ENCODE peak calls at places on chromosomes 16 and 17, in ten cellular contexts. One of them, this sample, is unnamed.

GRCh38 chr17:77666480-77666879 is 292.0 kb upstream of the TNRC6C start:
- DNase-seq in activated CD4-positive, alpha-beta T cell treated with anti-CD3 and anti-CD28 coated beads, Interleukin-2, amount 10 ng/mL, durations not matched to agents 7 days and 5 days: peak; percentile 29
- DNase-seq in AG08395: no peak
- DNase-seq in mesendoderm: no peak
- DNase-seq in GM12865: no peak
- DNase-seq in WTC11: no peak
- DNase-seq in astrocyte of the hippocampus: no peak
- DNase-seq in T-helper 2 cell treated with Interferon-gamma antibody and Interleukin-4, amounts not matched to agents 5 μg/mL and 100 μg/mL, for 36 hours: peak; percentile 12
- DNase-seq in OCI-LY7: no peak
- DNase-seq in LHCN-M2: no peak
- DNase-seq in this sample: no peak

GRCh38 chr17:52158450-52159042 is at the start of gene CA10:
- DNase-seq in activated CD4-positive, alpha-beta T cell treated with anti-CD3 and anti-CD28 coated beads, Interleukin-2, amount 10 ng/mL, durations not matched to agents 7 days and 5 days: no peak
- DNase-seq in AG08395: no peak
- DNase-seq in mesendoderm: peak; percentile 83
- DNase-seq in GM12865: no peak
- DNase-seq in WTC11: peak; percentile 51
- DNase-seq in astrocyte of the hippocampus: no peak
- DNase-seq in T-helper 2 cell treated with Interferon-gamma antibody and Interleukin-4, amounts not matched to agents 5 μg/mL and 100 μg/mL, for 36 hours: no peak
- DNase-seq in OCI-LY7: no peak
- DNase-seq in LHCN-M2: no peak
- DNase-seq in this sample: peak; percentile 73

GRCh38 chr16:3187798-3188674 is at the start of gene OR1F1:
- DNase-seq in activated CD4-positive, alpha-beta T cell treated with anti-CD3 and anti-CD28 coated beads, Interleukin-2, amount 10 ng/mL, durations not matched to agents 7 days and 5 days: peak; percentile 62
- DNase-seq in AG08395: peak; percentile 52
- DNase-seq in mesendoderm: peak; percentile 88
- DNase-seq in GM12865: peak; percentile 88
- DNase-seq in WTC11: peak; percentile 80
- DNase-seq in astrocyte of the hippocampus: peak; percentile 68
- DNase-seq in T-helper 2 cell treated with Interferon-gamma antibody and Interleukin-4, amounts not matched to agents 5 μg/mL and 100 μg/mL, for 36 hours: peak; percentile 74
- DNase-seq in OCI-LY7: no peak
- DNase-seq in LHCN-M2: peak; percentile 80
- DNase-seq in this sample: peak; percentile 80

GRCh38 chr17:390025-390424 is 37.4 kb upstream of the RPH3AL start:
- DNase-seq in activated CD4-positive, alpha-beta T cell treated with anti-CD3 and anti-CD28 coated beads, Interleukin-2, amount 10 ng/mL, durations not matched to agents 7 days and 5 days: no peak
- DNase-seq in AG08395: no peak
- DNase-seq in mesendoderm: no peak
- DNase-seq in GM12865: no peak
- DNase-seq in WTC11: no peak
- DNase-seq in astrocyte of the hippocampus: no peak
- DNase-seq in T-helper 2 cell treated with Interferon-gamma antibody and Interleukin-4, amounts not matched to agents 5 μg/mL and 100 μg/mL, for 36 hours: no peak
- DNase-seq in OCI-LY7: no peak
- DNase-seq in LHCN-M2: no peak
- DNase-seq in this sample: no peak

GRCh38 chr17:19486351-19487008 is 47.2 kb upstream of the SLC47A1 start:
- DNase-seq in activated CD4-positive, alpha-beta T cell treated with anti-CD3 and anti-CD28 coated beads, Interleukin-2, amount 10 ng/mL, durations not matched to agents 7 days and 5 days: no peak
- DNase-seq in AG08395: no peak
- DNase-seq in mesendoderm: no peak
- DNase-seq in GM12865: no peak
- DNase-seq in WTC11: no peak
- DNase-seq in astrocyte of the hippocampus: no peak
- DNase-seq in T-helper 2 cell treated with Interferon-gamma antibody and Interleukin-4, amounts not matched to agents 5 μg/mL and 100 μg/mL, for 36 hours: no peak
- DNase-seq in OCI-LY7: no peak
- DNase-seq in LHCN-M2: no peak
- DNase-seq in this sample: no peak

GRCh38 chr17:21199311-21199710 is 14.7 kb downstream of the TMEM11 start:
- DNase-seq in activated CD4-positive, alpha-beta T cell treated with anti-CD3 and anti-CD28 coated beads, Interleukin-2, amount 10 ng/mL, durations not matched to agents 7 days and 5 days: no peak
- DNase-seq in AG08395: peak; percentile 94
- DNase-seq in mesendoderm: peak; percentile 74
- DNase-seq in GM12865: no peak
- DNase-seq in WTC11: peak; percentile 34
- DNase-seq in astrocyte of the hippocampus: peak; percentile 62
- DNase-seq in T-helper 2 cell treated with Interferon-gamma antibody and Interleukin-4, amounts not matched to agents 5 μg/mL and 100 μg/mL, for 36 hours: no peak
- DNase-seq in OCI-LY7: no peak
- DNase-seq in LHCN-M2: peak; percentile 82
- DNase-seq in this sample: peak; percentile 84

GRCh38 chr16:87332150-87332549 is 15.0 kb upstream of the C16orf95 start:
- DNase-seq in activated CD4-positive, alpha-beta T cell treated with anti-CD3 and anti-CD28 coated beads, Interleukin-2, amount 10 ng/mL, durations not matched to agents 7 days and 5 days: no peak
- DNase-seq in AG08395: no peak
- DNase-seq in mesendoderm: no peak
- DNase-seq in GM12865: no peak
- DNase-seq in WTC11: no peak
- DNase-seq in astrocyte of the hippocampus: peak; percentile 43
- DNase-seq in T-helper 2 cell treated with Interferon-gamma antibody and Interleukin-4, amounts not matched to agents 5 μg/mL and 100 μg/mL, for 36 hours: no peak
- DNase-seq in OCI-LY7: no peak
- DNase-seq in LHCN-M2: no peak
- DNase-seq in this sample: peak; percentile 89

GRCh38 chr17:17724307-17724921 is 43.2 kb downstream of the RAI1 start:
- DNase-seq in activated CD4-positive, alpha-beta T cell treated with anti-CD3 and anti-CD28 coated beads, Interleukin-2, amount 10 ng/mL, durations not matched to agents 7 days and 5 days: peak; percentile 18
- DNase-seq in AG08395: peak; percentile 45
- DNase-seq in mesendoderm: peak; percentile 92
- DNase-seq in GM12865: peak; percentile 59
- DNase-seq in WTC11: peak; percentile 66
- DNase-seq in astrocyte of the hippocampus: peak; percentile 84
- DNase-seq in T-helper 2 cell treated with Interferon-gamma antibody and Interleukin-4, amounts not matched to agents 5 μg/mL and 100 μg/mL, for 36 hours: peak; percentile 14
- DNase-seq in OCI-LY7: no peak
- DNase-seq in LHCN-M2: no peak
- DNase-seq in this sample: peak; percentile 97

GRCh38 chr17:64056269-64057005 is 36.0 kb upstream of the ICAM2 start:
- DNase-seq in activated CD4-positive, alpha-beta T cell treated with anti-CD3 and anti-CD28 coated beads, Interleukin-2, amount 10 ng/mL, durations not matched to agents 7 days and 5 days: no peak
- DNase-seq in AG08395: no peak
- DNase-seq in mesendoderm: peak; percentile 97
- DNase-seq in GM12865: peak; percentile 69
- DNase-seq in WTC11: peak; percentile 63
- DNase-seq in astrocyte of the hippocampus: no peak
- DNase-seq in T-helper 2 cell treated with Interferon-gamma antibody and Interleukin-4, amounts not matched to agents 5 μg/mL and 100 μg/mL, for 36 hours: no peak
- DNase-seq in OCI-LY7: peak; percentile 25
- DNase-seq in LHCN-M2: no peak
- DNase-seq in this sample: no peak

GRCh38 chr16:35011-35775 is 18.2 kb downstream of the POLR3K start:
- DNase-seq in activated CD4-positive, alpha-beta T cell treated with anti-CD3 and anti-CD28 coated beads, Interleukin-2, amount 10 ng/mL, durations not matched to agents 7 days and 5 days: no peak
- DNase-seq in AG08395: no peak
- DNase-seq in mesendoderm: no peak
- DNase-seq in GM12865: peak; percentile 42
- DNase-seq in WTC11: no peak
- DNase-seq in astrocyte of the hippocampus: no peak
- DNase-seq in T-helper 2 cell treated with Interferon-gamma antibody and Interleukin-4, amounts not matched to agents 5 μg/mL and 100 μg/mL, for 36 hours: no peak
- DNase-seq in OCI-LY7: peak; percentile 37
- DNase-seq in LHCN-M2: no peak
- DNase-seq in this sample: no peak

GRCh38 chr17:51362818-51363598 is 102.7 kb downstream of the UTP18 start:
- DNase-seq in activated CD4-positive, alpha-beta T cell treated with anti-CD3 and anti-CD28 coated beads, Interleukin-2, amount 10 ng/mL, durations not matched to agents 7 days and 5 days: no peak
- DNase-seq in AG08395: no peak
- DNase-seq in mesendoderm: peak; percentile 42
- DNase-seq in GM12865: no peak
- DNase-seq in WTC11: no peak
- DNase-seq in astrocyte of the hippocampus: peak; percentile 32
- DNase-seq in T-helper 2 cell treated with Interferon-gamma antibody and Interleukin-4, amounts not matched to agents 5 μg/mL and 100 μg/mL, for 36 hours: no peak
- DNase-seq in OCI-LY7: no peak
- DNase-seq in LHCN-M2: peak; percentile 13
- DNase-seq in this sample: peak; percentile 37

GRCh38 chr17:63250830-63251229 is 195.3 kb downstream of the CYB561 start:
- DNase-seq in activated CD4-positive, alpha-beta T cell treated with anti-CD3 and anti-CD28 coated beads, Interleukin-2, amount 10 ng/mL, durations not matched to agents 7 days and 5 days: no peak
- DNase-seq in AG08395: peak; percentile 17
- DNase-seq in mesendoderm: no peak
- DNase-seq in GM12865: no peak
- DNase-seq in WTC11: no peak
- DNase-seq in astrocyte of the hippocampus: no peak
- DNase-seq in T-helper 2 cell treated with Interferon-gamma antibody and Interleukin-4, amounts not matched to agents 5 μg/mL and 100 μg/mL, for 36 hours: no peak
- DNase-seq in OCI-LY7: no peak
- DNase-seq in LHCN-M2: peak; percentile 50
- DNase-seq in this sample: no peak

GRCh38 chr16:78770353-78771091 is 671.1 kb downstream of the WWOX start:
- DNase-seq in activated CD4-positive, alpha-beta T cell treated with anti-CD3 and anti-CD28 coated beads, Interleukin-2, amount 10 ng/mL, durations not matched to agents 7 days and 5 days: peak; percentile 69
- DNase-seq in AG08395: peak; percentile 66
- DNase-seq in mesendoderm: peak; percentile 89
- DNase-seq in GM12865: peak; percentile 64
- DNase-seq in WTC11: peak; percentile 92
- DNase-seq in astrocyte of the hippocampus: peak; percentile 52
- DNase-seq in T-helper 2 cell treated with Interferon-gamma antibody and Interleukin-4, amounts not matched to agents 5 μg/mL and 100 μg/mL, for 36 hours: peak; percentile 72
- DNase-seq in OCI-LY7: peak; percentile 61
- DNase-seq in LHCN-M2: peak; percentile 4
- DNase-seq in this sample: peak; percentile 53

GRCh38 chr17:82201498-82201910 is 11.1 kb downstream of the CCDC57 start:
- DNase-seq in activated CD4-positive, alpha-beta T cell treated with anti-CD3 and anti-CD28 coated beads, Interleukin-2, amount 10 ng/mL, durations not matched to agents 7 days and 5 days: no peak
- DNase-seq in AG08395: no peak
- DNase-seq in mesendoderm: no peak
- DNase-seq in GM12865: no peak
- DNase-seq in WTC11: no peak
- DNase-seq in astrocyte of the hippocampus: no peak
- DNase-seq in T-helper 2 cell treated with Interferon-gamma antibody and Interleukin-4, amounts not matched to agents 5 μg/mL and 100 μg/mL, for 36 hours: no peak
- DNase-seq in OCI-LY7: no peak
- DNase-seq in LHCN-M2: no peak
- DNase-seq in this sample: peak; percentile 34

GRCh38 chr17:78884148-78884870 is 18.7 kb downstream of the CEP295NL start:
- DNase-seq in activated CD4-positive, alpha-beta T cell treated with anti-CD3 and anti-CD28 coated beads, Interleukin-2, amount 10 ng/mL, durations not matched to agents 7 days and 5 days: no peak
- DNase-seq in AG08395: no peak
- DNase-seq in mesendoderm: peak; percentile 45
- DNase-seq in GM12865: no peak
- DNase-seq in WTC11: no peak
- DNase-seq in astrocyte of the hippocampus: peak; percentile 41
- DNase-seq in T-helper 2 cell treated with Interferon-gamma antibody and Interleukin-4, amounts not matched to agents 5 μg/mL and 100 μg/mL, for 36 hours: no peak
- DNase-seq in OCI-LY7: no peak
- DNase-seq in LHCN-M2: peak; percentile 41
- DNase-seq in this sample: peak; percentile 81

GRCh38 chr17:63475491-63476412 is 1.1 kb upstream of the ACE start:
- DNase-seq in activated CD4-positive, alpha-beta T cell treated with anti-CD3 and anti-CD28 coated beads, Interleukin-2, amount 10 ng/mL, durations not matched to agents 7 days and 5 days: no peak
- DNase-seq in AG08395: no peak
- DNase-seq in mesendoderm: peak; percentile 53
- DNase-seq in GM12865: no peak
- DNase-seq in WTC11: no peak
- DNase-seq in astrocyte of the hippocampus: no peak
- DNase-seq in T-helper 2 cell treated with Interferon-gamma antibody and Interleukin-4, amounts not matched to agents 5 μg/mL and 100 μg/mL, for 36 hours: no peak
- DNase-seq in OCI-LY7: no peak
- DNase-seq in LHCN-M2: no peak
- DNase-seq in this sample: peak; percentile 88

GRCh38 chr17:18319604-18320256 is 4.6 kb downstream of the SMCR8 start:
- DNase-seq in activated CD4-positive, alpha-beta T cell treated with anti-CD3 and anti-CD28 coated beads, Interleukin-2, amount 10 ng/mL, durations not matched to agents 7 days and 5 days: peak; percentile 34
- DNase-seq in AG08395: peak; percentile 60
- DNase-seq in mesendoderm: peak; percentile 83
- DNase-seq in GM12865: peak; percentile 36
- DNase-seq in WTC11: peak; percentile 56
- DNase-seq in astrocyte of the hippocampus: peak; percentile 69
- DNase-seq in T-helper 2 cell treated with Interferon-gamma antibody and Interleukin-4, amounts not matched to agents 5 μg/mL and 100 μg/mL, for 36 hours: no peak
- DNase-seq in OCI-LY7: peak; percentile 60
- DNase-seq in LHCN-M2: peak; percentile 13
- DNase-seq in this sample: peak; percentile 86

GRCh38 chr17:66191607-66192377 is at the start of gene CEP112:
- DNase-seq in activated CD4-positive, alpha-beta T cell treated with anti-CD3 and anti-CD28 coated beads, Interleukin-2, amount 10 ng/mL, durations not matched to agents 7 days and 5 days: peak; percentile 85
- DNase-seq in AG08395: peak; percentile 85
- DNase-seq in mesendoderm: peak; percentile 90
- DNase-seq in GM12865: peak; percentile 86
- DNase-seq in WTC11: peak; percentile 96
- DNase-seq in astrocyte of the hippocampus: peak; percentile 95
- DNase-seq in T-helper 2 cell treated with Interferon-gamma antibody and Interleukin-4, amounts not matched to agents 5 μg/mL and 100 μg/mL, for 36 hours: peak; percentile 79
- DNase-seq in OCI-LY7: peak; percentile 93
- DNase-seq in LHCN-M2: peak; percentile 75
- DNase-seq in this sample: peak; percentile 93

GRCh38 chr16:30121741-30122620 is 1.0 kb downstream of the MAPK3 start:
- DNase-seq in activated CD4-positive, alpha-beta T cell treated with anti-CD3 and anti-CD28 coated beads, Interleukin-2, amount 10 ng/mL, durations not matched to agents 7 days and 5 days: no peak
- DNase-seq in AG08395: peak; percentile 25
- DNase-seq in mesendoderm: no peak
- DNase-seq in GM12865: no peak
- DNase-seq in WTC11: no peak
- DNase-seq in astrocyte of the hippocampus: no peak
- DNase-seq in T-helper 2 cell treated with Interferon-gamma antibody and Interleukin-4, amounts not matched to agents 5 μg/mL and 100 μg/mL, for 36 hours: no peak
- DNase-seq in OCI-LY7: no peak
- DNase-seq in LHCN-M2: no peak
- DNase-seq in this sample: peak; percentile 85

GRCh38 chr17:66593116-66593515 is 241.8 kb upstream of the CACNG5 start:
- DNase-seq in activated CD4-positive, alpha-beta T cell treated with anti-CD3 and anti-CD28 coated beads, Interleukin-2, amount 10 ng/mL, durations not matched to agents 7 days and 5 days: no peak
- DNase-seq in AG08395: no peak
- DNase-seq in mesendoderm: no peak
- DNase-seq in GM12865: no peak
- DNase-seq in WTC11: no peak
- DNase-seq in astrocyte of the hippocampus: no peak
- DNase-seq in T-helper 2 cell treated with Interferon-gamma antibody and Interleukin-4, amounts not matched to agents 5 μg/mL and 100 μg/mL, for 36 hours: no peak
- DNase-seq in OCI-LY7: no peak
- DNase-seq in LHCN-M2: no peak
- DNase-seq in this sample: no peak

GRCh38 chr17:31424944-31425582 is 33.6 kb downstream of the RAB11FIP4 start:
- DNase-seq in activated CD4-positive, alpha-beta T cell treated with anti-CD3 and anti-CD28 coated beads, Interleukin-2, amount 10 ng/mL, durations not matched to agents 7 days and 5 days: no peak
- DNase-seq in AG08395: no peak
- DNase-seq in mesendoderm: peak; percentile 93
- DNase-seq in GM12865: no peak
- DNase-seq in WTC11: no peak
- DNase-seq in astrocyte of the hippocampus: peak; percentile 15
- DNase-seq in T-helper 2 cell treated with Interferon-gamma antibody and Interleukin-4, amounts not matched to agents 5 μg/mL and 100 μg/mL, for 36 hours: no peak
- DNase-seq in OCI-LY7: no peak
- DNase-seq in LHCN-M2: no peak
- DNase-seq in this sample: no peak

This sample was measured in osteoblast.